ENCODE peak calls at places on chromosomes 2 and 18, in five cellular contexts. I, L, S, Z and X are unnamed samples.

GRCh38 chr2:176642074-176642473 is 372.8 kb downstream of the MTX2 start:
- DNase-seq in I (peak; percentile 10), L (no peak), S (peak; percentile 86), Z (no peak), X (peak; percentile 75)

GRCh38 chr2:28348149-28348567 is 44.5 kb upstream of the FOSL2 start:
- DNase-seq in L (no peak), S (no peak), I (no peak), Z (no peak), X (no peak)

GRCh38 chr18:47526147-47526546 is 274.7 kb upstream of the SKOR2 start:
- DNase-seq in L (no peak), Z (no peak), S (no peak), I (no peak), X (no peak)

GRCh38 chr2:8456149-8457091 is 225.4 kb upstream of the ID2 start:
- DNase-seq in I (no peak), L (no peak), Z (no peak), S (no peak), X (no peak)

GRCh38 chr2:102114290-102114721 is 28.2 kb upstream of the IL1R1 start:
- DNase-seq in S (no peak), I (peak; percentile 74), Z (peak; percentile 64), L (no peak), X (peak; percentile 100)

GRCh38 chr2:204731996-204732395 is 186.7 kb downstream of the PARD3B start:
- DNase-seq in S (no peak), I (peak; percentile 77), L (no peak), Z (no peak), X (peak; percentile 88)

GRCh38 chr2:200658278-200658864 is 72.6 kb downstream of the AOX1 start:
- DNase-seq in L (peak; percentile 15), I (peak; percentile 23), S (no peak), Z (no peak), X (no peak)

GRCh38 chr2:147006724-147007123 is 838.1 kb upstream of the ACVR2A start:
- DNase-seq in L (no peak), Z (no peak), S (peak; percentile 57), I (peak; percentile 99), X (peak; percentile 41)

GRCh38 chr2:133447303-133447702 is 121.0 kb downstream of the NCKAP5 start:
- DNase-seq in Z (no peak), L (no peak), I (no peak), S (no peak), X (no peak)

GRCh38 chr2:122070241-122070731 is 314.8 kb downstream of the TSN start:
- DNase-seq in L (peak; percentile 48), Z (no peak), S (peak; percentile 50), I (no peak), X (peak; percentile 91)

GRCh38 chr2:230443540-230443939 is 27.5 kb downstream of the SP100 start:
- DNase-seq in S (peak; percentile 76), L (no peak), Z (no peak), I (peak; percentile 44), X (peak; percentile 42)

GRCh38 chr2:203706403-203706802 is at the start of gene CD28:
- DNase-seq in S (no peak), L (no peak), I (no peak), Z (no peak), X (no peak)

GRCh38 chr2:136065907-136066306 is 52.0 kb downstream of the CXCR4 start:
- DNase-seq in L (no peak), Z (no peak), I (no peak), S (no peak), X (no peak)

GRCh38 chr2:233455491-233455890 is 101.2 kb downstream of the DGKD start:
- DNase-seq in L (no peak), Z (no peak), S (no peak), I (no peak), X (no peak)

GRCh38 chr2:150204449-150204848 is 283.0 kb downstream of the RND3 start:
- DNase-seq in L (no peak), Z (no peak), S (peak; percentile 95), I (peak; percentile 69), X (peak; percentile 86)

GRCh38 chr2:230774348-230774951 is 61.8 kb downstream of the CAB39 start:
- DNase-seq in I (peak; percentile 94), Z (no peak), L (no peak), S (peak; percentile 93), X (peak; percentile 87)

GRCh38 chr2:242085941-242086621 is 216.6 kb downstream of the RTP5 start:
- DNase-seq in I (peak; percentile 85), S (peak; percentile 59), Z (peak; percentile 82), L (no peak), X (no peak)

GRCh38 chr2:20576598-20577115 is 74.2 kb downstream of the HS1BP3 start:
- DNase-seq in L (no peak), S (no peak), I (no peak), Z (no peak), X (no peak)

GRCh38 chr2:212606232-212606631 is 67.6 kb upstream of the ERBB4 start:
- DNase-seq in Z (no peak), L (no peak), I (no peak), S (no peak), X (no peak)

GRCh38 chr2:205911306-205911705 is 174.7 kb downstream of the INO80D start:
- DNase-seq in I (no peak), L (peak; percentile 20), Z (no peak), S (no peak), X (no peak)

GRCh38 chr2:205914198-205914597 is 171.8 kb downstream of the INO80D start:
- DNase-seq in I (no peak), Z (no peak), L (no peak), S (no peak), X (no peak)

GRCh38 chr2:205914736-205915510 is 171.1 kb downstream of the INO80D start:
- DNase-seq in I (no peak), S (peak; percentile 21), L (no peak), Z (no peak), X (no peak)

GRCh38 chr2:205909194-205909572 is 176.8 kb downstream of the INO80D start:
- DNase-seq in I (no peak), Z (no peak), L (no peak), S (no peak), X (no peak)

GRCh38 chr2:205913668-205914067 is 172.3 kb downstream of the INO80D start:
- DNase-seq in S (no peak), I (no peak), Z (no peak), L (no peak), X (no peak)
- H3K27me3 ChIP-seq in S (no peaks in the 10 kb centered on the region), I (peaks cover 3% of the 10 kb centered on the region), Z (peaks cover 19% of the 10 kb centered on the region), L (no peaks in the 10 kb centered on the region), X (peaks cover 12% of the 10 kb centered on the region)

DNA sequence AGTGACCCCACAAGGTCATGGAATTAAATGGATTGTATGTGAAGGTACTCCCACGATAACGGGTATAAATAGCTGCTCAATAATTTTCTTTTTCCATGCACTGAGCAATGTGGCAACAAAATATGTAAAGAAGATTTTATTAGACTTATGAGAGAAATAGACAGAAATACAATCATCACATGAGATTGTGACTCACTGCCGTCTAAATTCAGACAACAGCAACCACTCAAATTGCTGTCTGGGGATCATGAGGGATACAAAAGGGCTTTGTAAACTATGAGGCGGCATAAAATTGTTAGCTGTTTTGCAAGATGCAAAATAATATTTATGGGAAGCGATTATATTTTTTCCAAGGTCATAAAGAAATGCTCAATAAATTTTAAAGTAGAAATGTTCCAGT is 259.1 kb upstream of the AGAP1 start:
- DNase-seq in Z (no peak), S (peak; percentile 78), L (no peak), I (peak; percentile 55), X (no peak)
- TF ChIP-seq EZH2 in Z (no peak), S (no peak), L (no peak), I (no peak), X (no peak)

GRCh38 chr2:161417428-161418274 is 1.6 kb downstream of the TBR1 start:
- DNase-seq in L (peak; percentile 23), S (no peak), Z (no peak), I (no peak), X (no peak)

GRCh38 chr2:161418275-161418714 is 2.2 kb downstream of the TBR1 start:
- DNase-seq in L (no peak), I (no peak), Z (no peak), S (no peak), X (no peak)

GRCh38 chr2:161416294-161416632 is at the start of gene TBR1:
- DNase-seq in S (peak; percentile 43), L (no peak), I (peak; percentile 21), Z (no peak), X (no peak)

GRCh38 chr2:161415467-161416293 is 417 bp upstream of the TBR1 start:
- DNase-seq in S (no peak), Z (peak; percentile 10), L (no peak), I (peak; percentile 15), X (no peak)

DNA sequence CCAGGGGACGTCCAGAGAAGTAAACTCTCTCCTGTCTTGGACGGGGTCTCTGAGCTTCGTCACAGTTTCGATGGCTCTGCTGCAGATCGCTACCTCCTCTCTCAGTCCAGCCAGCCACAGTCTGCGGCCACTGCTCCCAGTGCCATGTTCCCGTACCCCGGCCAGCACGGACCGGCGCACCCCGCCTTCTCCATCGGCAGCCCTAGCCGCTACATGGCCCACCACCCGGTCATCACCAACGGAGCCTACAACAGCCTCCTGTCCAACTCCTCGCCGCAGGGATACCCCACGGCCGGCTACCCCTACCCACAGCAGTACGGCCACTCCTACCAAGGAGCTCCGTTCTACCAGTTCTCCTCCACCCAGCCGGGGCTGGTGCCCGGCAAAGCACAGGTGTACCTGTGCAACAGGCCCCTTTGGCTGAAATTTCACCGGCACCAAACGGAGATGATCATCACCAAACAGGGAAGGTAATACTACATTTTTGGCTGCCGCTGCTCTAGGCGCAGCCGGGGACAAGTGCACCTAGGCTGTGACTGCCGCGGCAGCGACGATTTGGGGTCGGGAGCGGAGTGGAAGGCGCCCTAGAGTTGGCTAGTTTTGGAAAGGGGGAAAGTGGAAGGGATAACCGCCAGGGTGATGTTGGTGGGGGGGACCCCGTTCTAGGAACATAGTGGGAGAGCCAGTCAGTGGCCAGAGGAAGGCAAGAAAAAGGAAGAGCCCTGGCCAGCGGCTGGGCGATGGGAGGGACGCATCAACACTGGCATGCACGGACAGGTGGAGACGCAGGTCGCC is 733 bp downstream of the TBR1 start:
- DNase-seq in I (no peak), S (peak; percentile 14), L (peak; percentile 61), Z (no peak), X (no peak)
- H3K27me3 ChIP-seq in I (peaks cover 64% of the 10 kb centered on the region), S (peaks cover 70% of the 10 kb centered on the region), L (peaks cover 100% of the 10 kb centered on the region), Z (peaks cover 67% of the 10 kb centered on the region), X (peaks cover 72% of the 10 kb centered on the region)

DNA sequence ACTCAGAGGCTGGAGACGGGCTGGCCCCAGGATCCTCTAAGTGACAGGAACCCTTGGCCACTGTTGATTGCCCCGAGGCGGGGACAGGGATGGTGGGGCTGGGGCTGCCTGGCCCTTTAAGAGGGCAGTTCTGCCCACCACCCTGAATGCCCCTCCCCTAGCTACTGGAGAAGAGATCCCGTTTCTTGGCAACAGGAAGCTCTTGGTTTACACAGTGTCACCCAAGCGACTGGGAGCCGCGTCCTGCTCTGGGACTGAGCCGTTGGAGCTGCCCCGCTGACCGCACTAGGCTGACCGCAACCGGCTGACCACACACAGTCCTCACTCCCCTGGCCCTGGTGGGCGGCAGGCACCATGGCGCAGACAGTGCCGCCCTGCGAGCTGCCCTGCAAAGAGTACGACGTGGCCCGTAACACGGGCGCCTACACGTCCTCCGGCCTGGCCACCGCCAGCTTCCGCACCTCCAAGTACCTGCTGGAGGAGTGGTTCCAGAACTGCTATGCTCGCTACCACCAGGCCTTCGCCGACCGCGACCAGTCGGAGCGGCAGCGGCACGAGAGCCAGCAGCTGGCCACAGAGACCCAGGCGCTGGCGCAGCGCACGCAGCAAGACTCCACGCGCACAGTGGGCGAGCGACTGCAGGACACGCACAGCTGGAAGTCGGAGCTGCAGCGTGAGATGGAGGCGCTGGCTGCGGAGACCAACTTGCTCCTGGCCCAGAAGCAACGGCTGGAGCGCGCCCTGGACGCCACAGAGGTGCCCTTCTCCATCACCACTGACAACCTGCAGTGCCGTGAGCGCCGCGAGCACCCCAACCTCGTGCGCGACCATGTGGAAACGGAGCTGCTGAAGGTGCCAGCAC is at the start of gene TEKT4:
- DNase-seq in Z (no peak), I (no peak), S (peak; percentile 10), L (no peak), X (peak; percentile 3)
- TF ChIP-seq EZH2 in Z (no peak), I (no peak), S (no peak), L (no peak), X (no peak)

GRCh38 chr2:117858336-117858735 is 43.8 kb downstream of the DDX18 start:
- DNase-seq in Z (no peak), S (peak; percentile 79), I (no peak), L (no peak), X (no peak)
- H3K27me3 ChIP-seq in Z (peaks cover 5% of the 10 kb centered on the region), S (peaks cover 11% of the 10 kb centered on the region), I (no peaks in the 10 kb centered on the region), L (peaks cover 3% of the 10 kb centered on the region), X (peaks cover 6% of the 10 kb centered on the region)